ENCODE peak calls at places on chromosomes 13 and 19, in four cellular contexts. X is esophagus squamous epithelium, F is left ventricle myocardium inferior, G is ascending aorta. U is an unnamed sample.

GRCh38 chr13:102380012-102380411 is 21.8 kb downstream of the FGF14 start:
- DNase-seq in X (no peak), F (no peak), G (no peak), U (no peak)

GRCh38 chr13:41942462-41943094 is 18.3 kb downstream of the VWA8 start:
- DNase-seq in X (no peak), F (no peak), G (no peak), U (no peak)

GRCh38 chr19:40744554-40745401 is 5.5 kb downstream of the ACTMAP start:
- DNase-seq in X (no peak), F (no peak), G (no peak), U (no peak)

GRCh38 chr13:113082198-113083021 is 23.2 kb upstream of the F7 start:
- DNase-seq in X (no peak), F (no peak), G (no peak), U (no peak)

GRCh38 chr19:48497728-48498575 is 13.7 kb downstream of the LMTK3 start:
- DNase-seq in X (no peak), F (no peak), G (no peak), U (no peak)

GRCh38 chr13:34037636-34038325 is 219.8 kb downstream of the RFC3 start:
- DNase-seq in X (no peak), F (no peak), G (no peak), U (no peak)

GRCh38 chr19:4077800-4078683 is 11.3 kb upstream of the ZBTB7A start:
- DNase-seq in X (no peak), F (peak; percentile 87), G (no peak), U (peak; percentile 74)

GRCh38 chr13:23741879-23742510 is 147.2 kb downstream of the MIPEP start:
- DNase-seq in X (no peak), F (no peak), G (no peak), U (no peak)

GRCh38 chr13:87131611-87132010 is 539.6 kb upstream of the SLITRK5 start:
- DNase-seq in X (no peak), F (no peak), G (no peak), U (no peak)

GRCh38 chr13:113915012-113915763 is 51.3 kb upstream of the GAS6 start:
- DNase-seq in X (no peak), F (no peak), G (peak; percentile 44), U (peak; percentile 45)

GRCh38 chr19:32928806-32929205 is 43.0 kb downstream of the CEP89 start:
- DNase-seq in X (no peak), F (no peak), G (peak; percentile 3), U (no peak)

GRCh38 chr19:11737964-11738745 is 591 bp downstream of the ZNF823 start:
- DNase-seq in X (no peak), F (peak; percentile 31), G (peak; percentile 71), U (peak; percentile 85)

GRCh38 chr13:78241278-78241919 is 322.8 kb upstream of the EDNRB start:
- DNase-seq in X (no peak), F (peak; percentile 13), G (no peak), U (no peak)

GRCh38 chr13:80341098-80341701 is at the start of gene SPRY2:
- DNase-seq in X (peak; percentile 41), F (peak; percentile 94), G (peak; percentile 97), U (peak; percentile 97)

GRCh38 chr13:113897161-113897560 is 33.3 kb upstream of the GAS6 start:
- DNase-seq in X (no peak), F (no peak), G (peak; percentile 72), U (no peak)

GRCh38 chr13:102978168-102978567 is 88.0 kb downstream of the SLC10A2 start:
- DNase-seq in X (no peak), F (no peak), G (no peak), U (no peak)

GRCh38 chr13:37752156-37752555 is 117.4 kb downstream of the TRPC4 start:
- DNase-seq in X (no peak), F (no peak), G (no peak), U (no peak)

GRCh38 chr19:34603003-34603402 is 74.0 kb downstream of the SCGB2B2 start:
- DNase-seq in X (no peak), F (no peak), G (no peak), U (no peak)

GRCh38 chr13:59446391-59446790 is 717.3 kb downstream of the DIAPH3 start:
- DNase-seq in X (no peak), F (no peak), G (no peak), U (no peak)

GRCh38 chr13:102726430-102726829 is 31.6 kb upstream of the METTL21C start:
- DNase-seq in X (no peak), F (no peak), G (no peak), U (no peak)

GRCh38 chr13:92297971-92298942 is 899.8 kb downstream of the GPC5 start:
- DNase-seq in X (no peak), F (no peak), G (no peak), U (no peak)

GRCh38 chr13:106291006-106291405 is 244.5 kb downstream of the EFNB2 start:
- DNase-seq in X (no peak), F (no peak), G (no peak), U (no peak)

GRCh38 chr13:107808388-107808787 is 406.9 kb downstream of the LIG4 start:
- DNase-seq in X (no peak), F (no peak), G (no peak), U (no peak)

GRCh38 chr19:45027371-45027770 is 11.5 kb upstream of the CLASRP start:
- DNase-seq in X (no peak), F (no peak), G (no peak), U (no peak)

GRCh38 chr13:63840551-63841421 is 2425.1 kb upstream of the PCDH20 start:
- DNase-seq in X (no peak), F (no peak), G (no peak), U (no peak)

GRCh38 chr13:32229443-32229842 is 85.7 kb downstream of the ZAR1L start:
- DNase-seq in X (no peak), F (no peak), G (no peak), U (no peak)

GRCh38 chr19:10601999-10602329 is 14.9 kb upstream of the AP1M2 start:
- DNase-seq in X (no peak), F (no peak), G (no peak), U (no peak)

GRCh38 chr19:10602330-10603083 is 15.4 kb upstream of the AP1M2 start:
- DNase-seq in X (no peak), F (peak; percentile 89), G (peak; percentile 91), U (peak; percentile 92)

GRCh38 chr19:10603873-10604459 is 16.9 kb upstream of the AP1M2 start:
- DNase-seq in X (no peak), F (no peak), G (peak; percentile 75), U (no peak)

GRCh38 chr19:10603084-10603872 is 16.2 kb upstream of the AP1M2 start:
- DNase-seq in X (peak; percentile 33), F (peak; percentile 39), G (peak; percentile 86), U (peak; percentile 81)

GRCh38 chr19:10604460-10604980 is 17.4 kb upstream of the AP1M2 start:
- DNase-seq in X (no peak), F (peak; percentile 31), G (no peak), U (no peak)
- H3K27ac ChIP-seq in X (peak overlapping the region; percentile 82), F (peak overlapping the region; percentile 98), G (peak overlapping the region; percentile 99), U (peak overlapping the region; percentile 81)

GRCh38 chr13:67136157-67136556 is 94.0 kb downstream of the PCDH9 start:
- DNase-seq in X (no peak), F (no peak), G (no peak), U (no peak)

GRCh38 chr13:67137044-67137735 is 92.9 kb downstream of the PCDH9 start:
- DNase-seq in X (no peak), F (no peak), G (no peak), U (no peak)

GRCh38 chr13:67133476-67133875 is 96.7 kb downstream of the PCDH9 start:
- DNase-seq in X (no peak), F (no peak), G (no peak), U (no peak)

GRCh38 chr13:67135356-67135755 is 94.8 kb downstream of the PCDH9 start:
- DNase-seq in X (no peak), F (no peak), G (no peak), U (no peak)

DNA sequence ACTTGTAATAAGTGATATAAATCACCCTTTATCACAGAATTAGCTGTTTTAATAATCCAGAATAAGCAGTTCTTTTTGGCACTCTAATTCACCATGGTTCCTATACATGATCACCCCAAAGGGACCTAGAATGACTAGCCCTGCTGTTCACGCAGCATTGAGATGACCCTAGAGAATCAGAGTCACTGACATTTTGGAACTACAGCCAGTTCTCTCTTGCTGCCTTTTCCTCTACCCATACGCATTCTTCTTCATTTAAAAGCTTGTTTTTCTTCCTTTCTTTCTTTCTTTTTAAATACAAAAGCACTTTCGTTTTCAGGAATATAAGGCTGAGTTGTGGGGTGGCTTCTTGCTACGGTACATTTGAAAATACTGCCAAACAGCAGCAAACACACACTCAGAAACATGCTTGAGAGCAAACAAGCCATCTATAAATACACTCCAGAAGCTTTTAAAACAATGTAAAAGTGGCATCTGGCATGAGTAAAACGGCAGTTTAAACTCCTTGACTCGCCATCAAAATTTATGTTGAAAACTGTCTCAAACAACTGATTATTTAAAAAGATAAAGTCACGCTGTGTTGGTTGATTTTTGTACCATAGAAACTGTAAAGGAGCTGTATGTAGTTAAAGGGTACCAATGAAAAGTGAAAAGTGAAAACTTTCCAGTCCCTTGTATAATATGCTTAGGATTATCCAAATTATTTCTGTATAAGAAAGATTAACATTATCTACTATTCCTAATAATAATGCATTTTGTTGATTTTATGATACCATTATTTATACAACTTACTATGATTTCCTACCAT is 95.6 kb downstream of the PCDH9 start:
- DNase-seq in X (no peak), F (no peak), G (no peak), U (no peak)
- H3K4me3 ChIP-seq in X (peak overlapping the region; percentile 39), F (peak overlapping the region; percentile 52), G (peak overlapping the region; percentile 31), U (no peak overlapping the region)

DNA sequence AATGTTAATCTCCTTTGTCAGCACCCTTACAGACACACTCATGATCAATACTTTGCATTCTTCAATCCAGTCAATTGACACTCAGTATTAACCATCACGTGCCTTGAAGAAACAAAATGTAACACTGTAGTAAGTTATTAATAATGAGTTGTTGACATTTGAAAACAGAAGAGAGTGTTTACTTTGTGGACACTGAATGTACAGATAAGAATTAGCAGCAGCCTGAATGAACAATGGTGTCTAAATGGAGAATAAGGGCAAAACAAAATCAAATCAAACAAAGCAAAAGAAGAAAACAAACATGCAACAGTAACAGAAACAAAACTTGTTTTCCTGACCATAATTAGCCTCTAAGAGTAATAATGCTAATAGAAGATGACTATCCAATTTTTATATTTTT is 1191.1 kb upstream of the MIR17HG start:
- DNase-seq in X (no peak), F (no peak), G (no peak), U (no peak)
- H3K27ac ChIP-seq in X (no peak overlapping the region), F (no peak overlapping the region), G (no peak overlapping the region), U (no peak overlapping the region)

GRCh38 chr19:39433480-39434079 is 2.2 kb downstream of the RPS16 start:
- DNase-seq in X (no peak), F (no peak), G (no peak), U (no peak)
- H3K4me3 ChIP-seq in X (peak overlapping the region; percentile 97), F (no peak overlapping the region), G (no peak overlapping the region), U (no peak overlapping the region)

GRCh38 chr19:10432736-10433130 is 12.4 kb downstream of the PDE4A start:
- DNase-seq in X (no peak), F (peak; percentile 39), G (no peak), U (no peak)
- H3K27ac ChIP-seq in X (no peak overlapping the region), F (peak overlapping the region; percentile 87), G (no peak overlapping the region), U (peak overlapping the region; percentile 51)

GRCh38 chr19:47032171-47032811 is 12.7 kb downstream of the NPAS1 start:
- DNase-seq in X (no peak), F (no peak), G (no peak), U (no peak)

GRCh38 chr19:47035495-47036232 is 12.8 kb downstream of the TMEM160 start:
- DNase-seq in X (peak; percentile 39), F (peak; percentile 84), G (peak; percentile 90), U (peak; percentile 93)

GRCh38 chr19:47037766-47038165 is 10.7 kb downstream of the TMEM160 start:
- DNase-seq in X (no peak), F (no peak), G (no peak), U (no peak)

GRCh38 chr19:47036233-47036651 is 12.2 kb downstream of the TMEM160 start:
- DNase-seq in X (no peak), F (no peak), G (no peak), U (no peak)

GRCh38 chr19:47035127-47035494 is 13.3 kb downstream of the TMEM160 start:
- DNase-seq in X (no peak), F (no peak), G (no peak), U (no peak)
- H3K4me3 ChIP-seq in X (peak overlapping the region; percentile 68), F (peak overlapping the region; percentile 65), G (no peak overlapping the region), U (peak overlapping the region; percentile 43)